ENCODE peak calls at places on chromosome 15, in ten cellular contexts. I is transverse colon, R is SK-N-SH, F is suprapubic skin, W is esophagus muscularis mucosa, P is ovary, O is tibial nerve, T is A549, D is sigmoid colon, J is K562. C is an unnamed sample.

GRCh38 chr15:50552238-50552637 is 5.8 kb upstream of the USP50 start:
- DNase-seq in I (no peak), R (no peak), F (no peak), W (no peak), P (no peak), O (no peak), T (no peak), D (no peak), J (no peak), C (no peak)

GRCh38 chr15:92268900-92269299 is 124.8 kb upstream of the ST8SIA2 start:
- DNase-seq in I (no peak), R (no peak), F (no peak), W (no peak), P (no peak), O (no peak), T (no peak), D (no peak), J (no peak), C (no peak)

GRCh38 chr15:43189296-43189695 is 4.1 kb downstream of the CCNDBP1 start:
- DNase-seq in I (no peak), R (no peak), F (no peak), W (no peak), P (no peak), O (no peak), T (no peak), D (no peak), J (no peak), C (no peak)

GRCh38 chr15:31241888-31242287 is 84.7 kb upstream of the KLF13 start:
- DNase-seq in I (no peak), R (no peak), F (no peak), W (no peak), P (no peak), O (no peak), T (no peak), D (no peak), J (no peak), C (no peak)

GRCh38 chr15:41207687-41208448 is 22.7 kb downstream of the EXD1 start:
- DNase-seq in I (no peak), R (no peak), F (no peak), W (no peak), P (no peak), O (no peak), T (no peak), D (no peak), J (no peak), C (no peak)

GRCh38 chr15:38894260-38894948 is 329.8 kb upstream of the RASGRP1 start:
- DNase-seq in I (no peak), R (no peak), F (no peak), W (no peak), P (no peak), O (no peak), T (peak), D (no peak), J (no peak), C (no peak)

GRCh38 chr15:50148362-50148963 is 29.4 kb upstream of the ATP8B4 start:
- DNase-seq in I (peak), R (no peak), F (no peak), W (no peak), P (no peak), O (no peak), T (no peak), D (no peak), J (peak), C (no peak)

GRCh38 chr15:62495670-62496328 is 330.7 kb upstream of the C2CD4B start:
- DNase-seq in I (peak), R (peak), F (no peak), W (no peak), P (peak), O (peak), T (no peak), D (peak), J (no peak), C (peak)

GRCh38 chr15:59432389-59432788 is 5.6 kb upstream of the FAM81A start:
- DNase-seq in I (no peak), R (no peak), F (no peak), W (no peak), P (no peak), O (no peak), T (no peak), D (no peak), J (no peak), C (no peak)

GRCh38 chr15:39788108-39788507 is 5.5 kb upstream of the FSIP1 start:
- DNase-seq in I (no peak), R (no peak), F (no peak), W (no peak), P (no peak), O (no peak), T (no peak), D (no peak), J (no peak), C (no peak)

GRCh38 chr15:62118446-62118964 is 46.6 kb downstream of the C2CD4B start:
- DNase-seq in I (no peak), R (no peak), F (no peak), W (no peak), P (no peak), O (no peak), T (no peak), D (no peak), J (no peak), C (no peak)

GRCh38 chr15:73628976-73629854 is 4.0 kb downstream of the NPTN start:
- DNase-seq in I (no peak), R (peak), F (no peak), W (no peak), P (no peak), O (no peak), T (no peak), D (no peak), J (no peak), C (no peak)

GRCh38 chr15:72616491-72617210 is 37.8 kb upstream of the GOLGA6B start:
- DNase-seq in I (no peak), R (no peak), F (no peak), W (no peak), P (no peak), O (no peak), T (no peak), D (no peak), J (no peak), C (no peak)

GRCh38 chr15:70379134-70379533 is 281.4 kb upstream of the TLE3 start:
- DNase-seq in I (no peak), R (no peak), F (no peak), W (peak), P (no peak), O (no peak), T (no peak), D (no peak), J (no peak), C (no peak)

GRCh38 chr15:84600331-84600686 is 500 bp upstream of the ZSCAN2 start:
- DNase-seq in I (peak), R (peak), F (peak), W (peak), P (peak), O (peak), T (peak), D (peak), J (peak), C (peak)

GRCh38 chr15:51401872-51402517 is 60.5 kb downstream of the GLDN start:
- DNase-seq in I (peak), R (peak), F (no peak), W (peak), P (no peak), O (peak), T (peak), D (no peak), J (peak), C (peak)

GRCh38 chr15:47410243-47410642 is 307.1 kb upstream of the SEMA6D start:
- DNase-seq in I (no peak), R (no peak), F (no peak), W (no peak), P (no peak), O (no peak), T (no peak), D (no peak), J (no peak), C (no peak)

GRCh38 chr15:97521894-97522293 is 438.6 kb upstream of the ARRDC4 start:
- DNase-seq in I (no peak), R (no peak), F (no peak), W (no peak), P (no peak), O (no peak), T (no peak), D (peak), J (no peak), C (no peak)

GRCh38 chr15:78212546-78213424 is 21.6 kb downstream of the ACSBG1 start:
- DNase-seq in I (peak), R (peak), F (peak), W (no peak), P (peak), O (no peak), T (peak), D (peak), J (peak), C (peak)

GRCh38 chr15:57306944-57307411 is 69.3 kb upstream of the CGNL1 start:
- DNase-seq in I (no peak), R (no peak), F (no peak), W (no peak), P (no peak), O (no peak), T (no peak), D (peak), J (no peak), C (no peak)

GRCh38 chr15:87145686-87146085 is 1066.0 kb downstream of the AGBL1 start:
- DNase-seq in I (no peak), R (no peak), F (no peak), W (no peak), P (no peak), O (no peak), T (no peak), D (no peak), J (no peak), C (no peak)

GRCh38 chr15:35751421-35752133 is 205.6 kb upstream of the DPH6 start:
- DNase-seq in I (peak), R (peak), F (peak), W (no peak), P (peak), O (peak), T (peak), D (peak), J (peak), C (peak)

GRCh38 chr15:49902791-49903481 is 216.1 kb downstream of the ATP8B4 start:
- DNase-seq in I (no peak), R (no peak), F (no peak), W (no peak), P (no peak), O (no peak), T (no peak), D (no peak), J (no peak), C (no peak)

GRCh38 chr15:31294067-31294466 is 32.6 kb upstream of the KLF13 start:
- DNase-seq in I (no peak), R (no peak), F (no peak), W (peak), P (no peak), O (no peak), T (no peak), D (no peak), J (no peak), C (peak)

GRCh38 chr15:36667296-36667695 is 87.9 kb downstream of the CDIN1 start:
- DNase-seq in I (no peak), R (no peak), F (no peak), W (no peak), P (no peak), O (no peak), T (no peak), D (no peak), J (no peak), C (no peak)

GRCh38 chr15:77830041-77830440 is 197.3 kb upstream of the LINGO1 start:
- DNase-seq in I (no peak), R (no peak), F (no peak), W (no peak), P (no peak), O (no peak), T (no peak), D (no peak), J (no peak), C (no peak)

GRCh38 chr15:98216166-98216565 is 255.7 kb downstream of the ARRDC4 start:
- DNase-seq in I (no peak), R (no peak), F (no peak), W (no peak), P (no peak), O (no peak), T (no peak), D (no peak), J (no peak), C (no peak)

GRCh38 chr15:74037171-74038117 is 42.9 kb downstream of the PML start:
- DNase-seq in I (no peak), R (no peak), F (no peak), W (no peak), P (no peak), O (no peak), T (no peak), D (no peak), J (no peak), C (no peak)

GRCh38 chr15:38672814-38673292 is 108.2 kb upstream of the RASGRP1 start:
- DNase-seq in I (peak), R (no peak), F (no peak), W (no peak), P (no peak), O (no peak), T (no peak), D (no peak), J (no peak), C (no peak)

GRCh38 chr15:35307026-35307425 is 221.9 kb upstream of the NANOGP8 start:
- DNase-seq in I (no peak), R (no peak), F (no peak), W (no peak), P (no peak), O (no peak), T (no peak), D (no peak), J (no peak), C (no peak)

GRCh38 chr15:31869640-31870335 is 160.5 kb upstream of the CHRNA7 start:
- DNase-seq in I (peak), R (peak), F (no peak), W (no peak), P (no peak), O (no peak), T (no peak), D (no peak), J (no peak), C (no peak)

GRCh38 chr15:95857124-95857757 is 473.3 kb upstream of the NR2F2 start:
- DNase-seq in I (no peak), R (no peak), F (no peak), W (no peak), P (no peak), O (no peak), T (no peak), D (no peak), J (no peak), C (no peak)

GRCh38 chr15:38531509-38531908 is 33.1 kb downstream of the RASGRP1 start:
- DNase-seq in I (no peak), R (no peak), F (no peak), W (no peak), P (no peak), O (no peak), T (no peak), D (no peak), J (no peak), C (no peak)

GRCh38 chr15:67145307-67145610 is 79.9 kb downstream of the SMAD3 start:
- DNase-seq in I (no peak), R (no peak), F (no peak), W (no peak), P (no peak), O (no peak), T (no peak), D (no peak), J (no peak), C (no peak)

GRCh38 chr15:29139540-29140459 is 129.8 kb downstream of the NSMCE3 start:
- DNase-seq in I (peak), R (peak), F (no peak), W (no peak), P (no peak), O (no peak), T (peak), D (no peak), J (peak), C (peak)

GRCh38 chr15:67172172-67172571 is 82.3 kb downstream of the AAGAB start:
- DNase-seq in I (no peak), R (no peak), F (no peak), W (no peak), P (no peak), O (no peak), T (no peak), D (peak), J (no peak), C (no peak)

GRCh38 chr15:31364301-31365031 is 37.8 kb downstream of the KLF13 start:
- DNase-seq in I (peak), R (peak), F (no peak), W (no peak), P (no peak), O (no peak), T (no peak), D (no peak), J (peak), C (no peak)

GRCh38 chr15:54518145-54518941 is 540.1 kb downstream of the UNC13C start:
- DNase-seq in I (no peak), R (no peak), F (no peak), W (no peak), P (no peak), O (no peak), T (no peak), D (no peak), J (no peak), C (no peak)

GRCh38 chr15:34795267-34796081 is at the start of gene ACTC1:
- DNase-seq in I (no peak), R (no peak), F (no peak), W (no peak), P (no peak), O (no peak), T (peak), D (peak), J (peak), C (peak)

GRCh38 chr15:45326776-45327175 is 51.6 kb downstream of the GATM start:
- DNase-seq in I (no peak), R (no peak), F (no peak), W (no peak), P (no peak), O (no peak), T (no peak), D (no peak), J (no peak), C (no peak)

GRCh38 chr15:45331977-45332376 is 46.4 kb downstream of the GATM start:
- DNase-seq in I (no peak), R (no peak), F (no peak), W (no peak), P (no peak), O (no peak), T (no peak), D (no peak), J (no peak), C (no peak)

GRCh38 chr15:45332694-45333093 is 45.6 kb downstream of the GATM start:
- DNase-seq in I (no peak), R (no peak), F (no peak), W (no peak), P (no peak), O (no peak), T (no peak), D (no peak), J (no peak), C (no peak)

GRCh38 chr15:45326280-45326679 is 52.1 kb downstream of the GATM start:
- DNase-seq in I (no peak), R (no peak), F (no peak), W (no peak), P (no peak), O (no peak), T (no peak), D (no peak), J (no peak), C (no peak)

GRCh38 chr15:45328663-45329062 is 49.7 kb downstream of the GATM start:
- DNase-seq in I (no peak), R (no peak), F (no peak), W (no peak), P (no peak), O (no peak), T (no peak), D (no peak), J (no peak), C (no peak)
- H3K4me3 ChIP-seq in I (no peak), R (no peak), F (no peak), W (no peak), P (no peak), O (no peak), T (no peak), D (no peak), J (no peak), C (no peak)

GRCh38 chr15:100330221-100330620 is 11.6 kb downstream of the ADAMTS17 start:
- DNase-seq in I (no peak), R (no peak), F (no peak), W (no peak), P (no peak), O (no peak), T (no peak), D (no peak), J (no peak), C (peak)
- TF ChIP-seq EP300 in I (no peak), R (no peak), F (no peak), W (no peak), P (no peak), O (no peak), T (no peak), D (no peak), J (no peak), C (no peak)

GRCh38 chr15:64792282-64792681 is 16.9 kb upstream of the RBPMS2 start:
- DNase-seq in I (no peak), R (no peak), F (no peak), W (no peak), P (no peak), O (no peak), T (no peak), D (no peak), J (no peak), C (no peak)
- TF ChIP-seq CTCF in I (no peak), R (no peak), F (no peak), W (no peak), P (no peak), O (no peak), T (no peak), D (no peak), J (no peak), C (no peak)

GRCh38 chr15:88913850-88914169 is 631 bp upstream of the MFGE8 start:
- DNase-seq in I (no peak), R (no peak), F (no peak), W (no peak), P (no peak), O (no peak), T (peak), D (no peak), J (no peak), C (no peak)
- H3K4me3 ChIP-seq in I (peak), R (peak), F (peak), W (peak), P (peak), O (peak), T (peak), D (no peak), J (peak), C (peak)

GRCh38 chr15:94126999-94127398 is 104.4 kb upstream of the MCTP2 start:
- DNase-seq in I (no peak), R (no peak), F (no peak), W (no peak), P (no peak), O (no peak), T (no peak), D (no peak), J (no peak), C (no peak)
- TF ChIP-seq EP300 in I (no peak), R (no peak), F (no peak), W (no peak), P (no peak), O (no peak), T (no peak), D (no peak), J (no peak), C (no peak)

GRCh38 chr15:101089579-101090459 is 162.0 kb downstream of the CHSY1 start:
- DNase-seq in I (no peak), R (no peak), F (no peak), W (no peak), P (no peak), O (no peak), T (no peak), D (no peak), J (no peak), C (no peak)

GRCh38 chr15:101090460-101090853 is 161.4 kb downstream of the CHSY1 start:
- DNase-seq in I (no peak), R (no peak), F (no peak), W (no peak), P (no peak), O (no peak), T (no peak), D (no peak), J (no peak), C (no peak)

GRCh38 chr15:101092186-101092866 is 159.5 kb downstream of the CHSY1 start:
- DNase-seq in I (no peak), R (no peak), F (no peak), W (no peak), P (no peak), O (no peak), T (no peak), D (no peak), J (no peak), C (no peak)

GRCh38 chr15:101092867-101093202 is 159.0 kb downstream of the CHSY1 start:
- DNase-seq in I (no peak), R (no peak), F (no peak), W (no peak), P (no peak), O (no peak), T (no peak), D (no peak), J (no peak), C (no peak)

DNA sequence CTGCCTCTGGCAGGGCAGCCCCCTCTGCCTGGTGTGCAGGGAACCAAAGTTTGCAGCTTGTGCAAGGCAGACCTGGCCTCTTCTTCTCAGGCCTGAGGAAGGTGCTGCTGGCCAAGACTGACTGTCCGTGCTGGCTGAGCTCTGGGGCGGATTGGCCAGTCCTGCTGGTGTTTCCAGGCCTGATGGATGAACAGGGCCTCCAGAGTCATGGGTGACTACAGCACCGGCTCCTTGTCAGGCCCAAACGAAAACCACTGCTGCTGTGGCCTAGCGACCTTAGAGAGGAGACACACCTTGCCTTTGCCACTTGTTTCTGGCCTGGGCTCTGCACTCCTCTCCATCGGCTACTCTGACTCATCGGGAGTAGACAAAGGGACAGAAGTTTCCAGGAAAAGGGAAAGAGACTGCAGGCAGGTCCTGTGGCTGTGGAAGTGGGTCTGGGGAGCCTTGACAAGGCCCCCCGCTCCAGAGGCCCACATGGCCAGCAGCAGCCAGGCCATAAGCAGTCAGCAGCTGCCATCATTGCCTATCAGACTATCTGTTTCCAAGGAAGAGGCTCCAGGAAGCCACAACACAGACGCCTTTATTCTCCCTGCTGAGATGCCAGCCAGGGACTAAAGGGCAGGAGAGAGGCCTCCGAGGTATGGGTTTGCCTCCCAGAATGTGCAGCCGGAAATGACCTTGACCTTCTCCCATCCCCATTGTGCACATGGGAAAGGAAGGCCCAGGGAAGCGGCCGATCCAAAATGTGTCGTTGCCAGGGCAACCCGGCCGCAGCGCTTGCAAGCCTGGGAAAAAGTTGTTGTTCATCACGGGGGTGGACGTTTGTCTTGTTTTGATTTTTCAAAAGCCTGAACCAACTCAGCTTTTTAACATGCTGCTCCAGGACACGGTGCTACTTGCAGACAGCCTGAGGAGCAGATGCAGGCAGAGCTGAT is 160.5 kb downstream of the CHSY1 start:
- DNase-seq in I (no peak), R (no peak), F (no peak), W (no peak), P (peak), O (no peak), T (no peak), D (no peak), J (no peak), C (no peak)
- TF ChIP-seq CTCF in I (no peak), R (no peak), F (no peak), W (no peak), P (no peak), O (no peak), T (no peak), D (no peak), J (no peak), C (no peak)

GRCh38 chr15:69089258-69089657 is 71.2 kb upstream of the GLCE start:
- DNase-seq in I (no peak), R (no peak), F (no peak), W (no peak), P (no peak), O (no peak), T (no peak), D (no peak), J (no peak), C (no peak)
- H3K4me3 ChIP-seq in I (no peak), R (no peak), F (no peak), W (no peak), P (no peak), O (no peak), T (no peak), D (no peak), J (no peak), C (no peak)